ENCODE peak calls at places on chromosome 9, in seven cellular contexts. O is RWPE1, P is iPS DF 6.9, W is astrocyte of the spinal cord, U is C1 segment of cervical spinal cord, N is GM18507, Y is HS-5. S is an unnamed sample.

GRCh38 chr9:30280229-30280900 is 2104.1 kb upstream of the ACO1 start:
- DNase-seq in W (no peak), O (no peak), Y (no peak), N (no peak), U (no peak), P (no peak), S (no peak)

GRCh38 chr9:134049772-134050588 is 17.8 kb downstream of the BRD3 start:
- DNase-seq in N (no peak), W (no peak), Y (no peak), P (no peak), O (no peak), U (no peak), S (no peak)

GRCh38 chr9:6711403-6711802 is 46.4 kb upstream of the KDM4C start:
- DNase-seq in W (peak), P (no peak), Y (peak), U (no peak), N (no peak), O (no peak), S (no peak)

GRCh38 chr9:105973811-105974407 is 279.6 kb downstream of the TMEM38B start:
- DNase-seq in U (no peak), W (peak), O (no peak), Y (peak), N (no peak), P (no peak), S (no peak)

GRCh38 chr9:77956555-77956954 is 75.1 kb downstream of the GNAQ start:
- DNase-seq in U (no peak), N (no peak), O (no peak), Y (no peak), P (peak), W (no peak), S (no peak)

GRCh38 chr9:93089481-93089991 is 6.5 kb upstream of the CARD19 start:
- DNase-seq in W (no peak), Y (no peak), U (no peak), O (no peak), P (no peak), N (no peak), S (no peak)

GRCh38 chr9:684055-684949 is 157.2 kb upstream of the DMRT1 start:
- DNase-seq in U (no peak), O (peak), W (peak), Y (no peak), N (no peak), P (no peak), S (peak)

GRCh38 chr9:96136992-96137665 is 164.8 kb downstream of the HSD17B3 start:
- DNase-seq in P (no peak), Y (no peak), U (no peak), O (no peak), N (peak), W (peak), S (peak)

GRCh38 chr9:20199111-20199510 is 410.3 kb upstream of the SLC24A2 start:
- DNase-seq in O (no peak), Y (no peak), U (no peak), W (no peak), P (no peak), N (no peak), S (no peak)

GRCh38 chr9:128689293-128689770 is 310 bp downstream of the SET start:
- DNase-seq in W (peak), O (peak), Y (no peak), N (no peak), P (no peak), U (peak), S (no peak)

GRCh38 chr9:123115146-123115913 is 81.9 kb downstream of the GPR21 start:
- DNase-seq in W (no peak), Y (no peak), U (no peak), P (no peak), N (no peak), O (no peak), S (no peak)